ENCODE peak calls at places on chromosomes 7 and 10, in six cellular contexts. B, C, T, M, N and S are unnamed samples.

GRCh38 chr10:72088879-72089585 is 681 bp upstream of the SPOCK2 start:
- DNase-seq in B (no peak), C (peak; percentile 16), T (peak; percentile 68), M (peak; percentile 47), N (peak; percentile 54), S (peak; percentile 29)

GRCh38 chr7:43879477-43879876 is 10.2 kb upstream of the MRPS24 start:
- DNase-seq in B (no peak), C (peak; percentile 88), T (no peak), M (no peak), N (no peak), S (no peak)

GRCh38 chr10:30057421-30057841 is 2.0 kb downstream of the JCAD start:
- DNase-seq in B (no peak), C (peak; percentile 57), T (no peak), M (no peak), N (no peak), S (no peak)

GRCh38 chr7:44981035-44981706 is 2.4 kb upstream of the MYO1G start:
- DNase-seq in B (no peak), C (no peak), T (peak; percentile 65), M (no peak), N (no peak), S (no peak)

GRCh38 chr10:90337316-90337715 is 520.5 kb downstream of the HTR7 start:
- DNase-seq in B (no peak), C (no peak), T (no peak), M (no peak), N (no peak), S (no peak)

GRCh38 chr10:79493806-79494205 is 18.5 kb upstream of the EIF5AL1 start:
- DNase-seq in B (no peak), C (no peak), T (no peak), M (no peak), N (no peak), S (no peak)

GRCh38 chr7:19405546-19405945 is 260.3 kb upstream of the FERD3L start:
- DNase-seq in B (no peak), C (peak; percentile 84), T (no peak), M (no peak), N (no peak), S (no peak)

GRCh38 chr10:27696466-27696865 is 49.2 kb downstream of the MKX start:
- DNase-seq in B (no peak), C (no peak), T (no peak), M (no peak), N (no peak), S (no peak)

GRCh38 chr10:19811517-19811916 is 4.7 kb upstream of the PLXDC2 start:
- DNase-seq in B (peak; percentile 15), C (peak; percentile 51), T (no peak), M (no peak), N (no peak), S (no peak)

GRCh38 chr10:90742189-90742588 is 115.7 kb downstream of the HTR7 start:
- DNase-seq in B (no peak), C (peak; percentile 49), T (no peak), M (no peak), N (no peak), S (no peak)